ENCODE peak calls at places on chromosomes 11 and 22, in four cellular contexts. O is AG20443; D is stimulated activated CD8-positive, alpha-beta memory T cell treated with anti-CD3 and anti-CD28 coated beads, Interleukin-2, amount 100 ng/mL, for 1 hour; J is kidney glomerular epithelial cell. P is an unnamed sample.

GRCh38 chr22:41822289-41823057 is 10.4 kb upstream of the SREBF2 start:
- DNase-seq in O (peak; percentile 50), D (no peak), J (peak; percentile 79), P (peak; percentile 65)

GRCh38 chr11:16993495-16993894 is 20.7 kb downstream of the PLEKHA7 start:
- DNase-seq in J (peak; percentile 75), D (no peak), O (no peak), P (no peak)

GRCh38 chr22:39248254-39248653 is 3.5 kb upstream of the PDGFB start:
- DNase-seq in O (no peak), D (no peak), J (no peak), P (no peak)

GRCh38 chr11:17351510-17352176 is at the start of gene NCR3LG1:
- DNase-seq in O (peak; percentile 81), J (peak; percentile 28), D (peak; percentile 39), P (peak; percentile 57)

GRCh38 chr22:27418261-27418660 is 383.3 kb downstream of the MN1 start:
- DNase-seq in O (no peak), J (no peak), D (no peak), P (no peak)

GRCh38 chr22:27420186-27420816 is 381.3 kb downstream of the MN1 start:
- DNase-seq in J (no peak), D (no peak), O (no peak), P (no peak)

GRCh38 chr22:32801436-32802290 is at the start of gene TIMP3:
- DNase-seq in J (peak; percentile 54), D (no peak), O (peak; percentile 98), P (no peak)

GRCh38 chr22:23261900-23262450 is 81.7 kb downstream of the BCR start:
- DNase-seq in D (no peak), J (no peak), O (no peak), P (no peak)

GRCh38 chr11:36306888-36307287 is 10.8 kb downstream of the PRR5L start:
- DNase-seq in J (peak; percentile 12), O (peak; percentile 50), D (no peak), P (no peak)

GRCh38 chr11:62565100-62565802 is 8.4 kb downstream of the EEF1G start:
- DNase-seq in D (no peak), O (no peak), J (no peak), P (no peak)

GRCh38 chr11:10456519-10456918 is 1.5 kb downstream of the AMPD3 start:
- DNase-seq in J (no peak), D (no peak), O (no peak), P (no peak)

GRCh38 chr11:2377511-2378443 is 667 bp downstream of the CD81 start:
- DNase-seq in O (peak; percentile 89), D (peak; percentile 41), J (peak; percentile 29), P (no peak)

GRCh38 chr11:128457874-128458273 is 129.5 kb downstream of the ETS1 start:
- DNase-seq in O (no peak), J (no peak), D (no peak), P (no peak)

GRCh38 chr22:49503896-49504521 is 323.7 kb downstream of the BRD1 start:
- DNase-seq in D (no peak), J (no peak), O (no peak), P (no peak)

GRCh38 chr11:38680746-38681145 is 2082.7 kb upstream of the RAG2 start:
- DNase-seq in O (no peak), D (no peak), J (no peak), P (no peak)

GRCh38 chr22:21449531-21450319 is 17.5 kb upstream of the TMEM191C start:
- DNase-seq in J (no peak), D (no peak), O (no peak), P (no peak)

GRCh38 chr11:123799438-123799837 is 6.7 kb downstream of the OR6M1 start:
- DNase-seq in J (no peak), D (no peak), O (no peak), P (no peak)

GRCh38 chr22:41992496-41992895 is 6.1 kb upstream of the WBP2NL start:
- DNase-seq in O (peak; percentile 5), D (no peak), J (no peak), P (no peak)

GRCh38 chr11:1340111-1340510 is 30.7 kb upstream of the TOLLIP start:
- DNase-seq in D (no peak), J (no peak), O (no peak), P (no peak)